ENCODE peak calls at places on chromosomes 1 and 21, in four cellular contexts. One of them, this sample, is unnamed.

GRCh38 chr1:4585216-4585615 is 69.2 kb upstream of the AJAP1 start:
- DNase-seq in GM23248: no peak
- DNase-seq in activated T-cell treated with anti-CD3 and anti-CD28 coated beads, Interleukin-2, amount 50 U/mL, for 4 hours: peak
- DNase-seq in cardiac fibroblast: no peak
- DNase-seq in this sample: no peak

GRCh38 chr1:116665001-116665400 is 2.5 kb downstream of the IGSF3 start:
- DNase-seq in GM23248: no peak
- DNase-seq in activated T-cell treated with anti-CD3 and anti-CD28 coated beads, Interleukin-2, amount 50 U/mL, for 4 hours: no peak
- DNase-seq in cardiac fibroblast: no peak
- DNase-seq in this sample: no peak

GRCh38 chr21:40839551-40839950 is 7.4 kb downstream of the DSCAM start:
- DNase-seq in GM23248: no peak
- DNase-seq in activated T-cell treated with anti-CD3 and anti-CD28 coated beads, Interleukin-2, amount 50 U/mL, for 4 hours: no peak
- DNase-seq in cardiac fibroblast: no peak
- DNase-seq in this sample: no peak

GRCh38 chr1:191025896-191026642 is 548.4 kb upstream of the BRINP3 start:
- DNase-seq in GM23248: no peak
- DNase-seq in activated T-cell treated with anti-CD3 and anti-CD28 coated beads, Interleukin-2, amount 50 U/mL, for 4 hours: no peak
- DNase-seq in cardiac fibroblast: no peak
- DNase-seq in this sample: no peak

GRCh38 chr1:165603810-165604209 is 27.2 kb upstream of the MGST3 start:
- DNase-seq in GM23248: no peak
- DNase-seq in activated T-cell treated with anti-CD3 and anti-CD28 coated beads, Interleukin-2, amount 50 U/mL, for 4 hours: no peak
- DNase-seq in cardiac fibroblast: no peak
- DNase-seq in this sample: no peak

GRCh38 chr1:189597083-189597482 is 880.6 kb downstream of the BRINP3 start:
- DNase-seq in GM23248: no peak
- DNase-seq in activated T-cell treated with anti-CD3 and anti-CD28 coated beads, Interleukin-2, amount 50 U/mL, for 4 hours: no peak
- DNase-seq in cardiac fibroblast: no peak
- DNase-seq in this sample: no peak

GRCh38 chr21:35019631-35020032 is 29.5 kb downstream of the RUNX1 start:
- DNase-seq in GM23248: no peak
- DNase-seq in activated T-cell treated with anti-CD3 and anti-CD28 coated beads, Interleukin-2, amount 50 U/mL, for 4 hours: no peak
- DNase-seq in cardiac fibroblast: no peak
- DNase-seq in this sample: peak

GRCh38 chr21:28639742-28640141 is 352.9 kb downstream of the LTN1 start:
- DNase-seq in GM23248: peak
- DNase-seq in activated T-cell treated with anti-CD3 and anti-CD28 coated beads, Interleukin-2, amount 50 U/mL, for 4 hours: no peak
- DNase-seq in cardiac fibroblast: peak
- DNase-seq in this sample: no peak

GRCh38 chr1:195376190-195376589 is 1232.0 kb downstream of the KCNT2 start:
- DNase-seq in GM23248: peak
- DNase-seq in activated T-cell treated with anti-CD3 and anti-CD28 coated beads, Interleukin-2, amount 50 U/mL, for 4 hours: no peak
- DNase-seq in cardiac fibroblast: no peak
- DNase-seq in this sample: no peak

GRCh38 chr1:31541201-31541600 is 35.1 kb upstream of the TINAGL1 start:
- DNase-seq in GM23248: no peak
- DNase-seq in activated T-cell treated with anti-CD3 and anti-CD28 coated beads, Interleukin-2, amount 50 U/mL, for 4 hours: no peak
- DNase-seq in cardiac fibroblast: no peak
- DNase-seq in this sample: no peak

GRCh38 chr1:195981448-195982139 is 626.6 kb downstream of the KCNT2 start:
- DNase-seq in GM23248: peak
- DNase-seq in activated T-cell treated with anti-CD3 and anti-CD28 coated beads, Interleukin-2, amount 50 U/mL, for 4 hours: no peak
- DNase-seq in cardiac fibroblast: peak
- DNase-seq in this sample: no peak

GRCh38 chr1:36793452-36793851 is 240.9 kb downstream of the GRIK3 start:
- DNase-seq in GM23248: no peak
- DNase-seq in activated T-cell treated with anti-CD3 and anti-CD28 coated beads, Interleukin-2, amount 50 U/mL, for 4 hours: no peak
- DNase-seq in cardiac fibroblast: no peak
- DNase-seq in this sample: no peak

GRCh38 chr1:236142358-236143103 is at the start of gene GPR137B:
- DNase-seq in GM23248: peak
- DNase-seq in activated T-cell treated with anti-CD3 and anti-CD28 coated beads, Interleukin-2, amount 50 U/mL, for 4 hours: peak
- DNase-seq in cardiac fibroblast: peak
- DNase-seq in this sample: peak

This sample was measured in SW480.